ENCODE peak calls at places on chromosomes 13 and 19, in nine cellular contexts. R is body of pancreas; N is tibial artery; S is CD8-positive, alpha-beta T cell; F is AG04450; W is psoas muscle; D is kidney epithelial cell; H is CD4-positive, alpha-beta T cell; Y is K562. U is an unnamed sample. For H3K27me3, the result is how much of the 10 kb centered on the place peaks cover.

GRCh38 chr13:98482476-98483444 is 94.1 kb downstream of the STK24 start:
- DNase-seq in F (no peak), N (peak), W (peak), Y (no peak), H (no peak), R (peak), D (no peak), S (no peak), U (peak)

GRCh38 chr13:34959489-34959888 is 17.4 kb downstream of the NBEA start:
- DNase-seq in S (no peak), W (no peak), F (no peak), H (no peak), D (no peak), N (no peak), Y (no peak), R (no peak), U (no peak)

GRCh38 chr13:84362777-84363176 is 480.5 kb upstream of the SLITRK1 start:
- DNase-seq in R (no peak), N (no peak), D (no peak), F (no peak), Y (no peak), W (no peak), S (no peak), H (no peak), U (no peak)

GRCh38 chr19:4474504-4475136 is 2.5 kb downstream of the HDGFL2 start:
- DNase-seq in F (no peak), Y (peak), N (no peak), W (no peak), R (no peak), S (no peak), H (no peak), D (no peak), U (no peak)

GRCh38 chr19:5156231-5156986 is 184.2 kb downstream of the PTPRS start:
- DNase-seq in D (no peak), Y (no peak), S (no peak), R (no peak), N (peak), W (no peak), F (no peak), H (no peak), U (no peak)

GRCh38 chr19:10769533-10770491 is 51.9 kb downstream of the DNM2 start:
- DNase-seq in W (peak), F (no peak), Y (peak), N (no peak), R (peak), S (no peak), H (no peak), D (no peak), U (no peak)

GRCh38 chr19:38543807-38544568 is 73.8 kb downstream of the MAP4K1 start:
- DNase-seq in Y (peak), H (no peak), W (peak), R (peak), S (no peak), D (peak), F (peak), N (peak), U (peak)

GRCh38 chr19:6842871-6843607 is 44.3 kb upstream of the ADGRE1 start:
- DNase-seq in F (no peak), H (no peak), W (no peak), D (no peak), N (peak), Y (no peak), S (no peak), R (no peak), U (no peak)

GRCh38 chr13:70380809-70381208 is 272.6 kb upstream of the KLHL1 start:
- DNase-seq in F (no peak), W (no peak), R (no peak), D (no peak), N (no peak), Y (no peak), S (no peak), H (no peak), U (no peak)

DNA sequence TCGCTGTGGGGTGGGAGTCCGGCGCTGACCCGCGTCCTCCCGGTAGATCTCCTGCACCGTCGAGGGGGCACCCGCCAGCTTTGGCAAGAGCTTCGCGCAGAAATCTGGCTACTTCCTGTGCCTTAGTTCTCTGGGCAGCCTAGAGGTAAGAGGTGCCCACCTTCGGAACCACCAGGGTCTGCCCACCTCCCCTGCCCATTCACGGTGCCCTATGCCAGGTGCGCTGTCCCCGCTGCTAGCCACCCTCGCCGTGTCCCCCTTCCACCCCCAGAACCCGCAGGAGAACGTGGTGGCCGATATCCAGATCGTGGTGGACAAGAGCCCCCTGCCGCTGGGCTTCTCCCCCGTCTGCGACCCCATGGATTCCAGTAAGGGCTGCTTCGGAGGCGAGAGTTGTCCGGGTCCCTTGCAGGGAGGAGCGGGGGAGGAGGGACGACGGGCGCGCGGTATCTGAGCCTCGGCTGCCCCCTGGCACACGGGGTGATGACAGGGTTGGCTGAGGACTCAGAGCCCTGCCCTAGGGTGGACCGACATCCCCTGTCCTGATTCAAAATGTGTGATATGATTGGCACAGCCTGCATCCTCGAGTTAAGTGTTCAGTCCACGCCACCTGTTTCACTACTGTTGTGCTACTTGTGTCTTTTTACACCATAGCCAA is 549 bp downstream of the MVB12A start:
- DNase-seq in N (peak), R (peak), Y (peak), H (peak), S (no peak), W (peak), F (no peak), D (no peak), U (no peak)
- TF ChIP-seq CTCF in N (no peak), R (no peak), Y (no peak), H (no peak), S (no peak), W (no peak), F (peak), D (no peak), U (peak)

DNA sequence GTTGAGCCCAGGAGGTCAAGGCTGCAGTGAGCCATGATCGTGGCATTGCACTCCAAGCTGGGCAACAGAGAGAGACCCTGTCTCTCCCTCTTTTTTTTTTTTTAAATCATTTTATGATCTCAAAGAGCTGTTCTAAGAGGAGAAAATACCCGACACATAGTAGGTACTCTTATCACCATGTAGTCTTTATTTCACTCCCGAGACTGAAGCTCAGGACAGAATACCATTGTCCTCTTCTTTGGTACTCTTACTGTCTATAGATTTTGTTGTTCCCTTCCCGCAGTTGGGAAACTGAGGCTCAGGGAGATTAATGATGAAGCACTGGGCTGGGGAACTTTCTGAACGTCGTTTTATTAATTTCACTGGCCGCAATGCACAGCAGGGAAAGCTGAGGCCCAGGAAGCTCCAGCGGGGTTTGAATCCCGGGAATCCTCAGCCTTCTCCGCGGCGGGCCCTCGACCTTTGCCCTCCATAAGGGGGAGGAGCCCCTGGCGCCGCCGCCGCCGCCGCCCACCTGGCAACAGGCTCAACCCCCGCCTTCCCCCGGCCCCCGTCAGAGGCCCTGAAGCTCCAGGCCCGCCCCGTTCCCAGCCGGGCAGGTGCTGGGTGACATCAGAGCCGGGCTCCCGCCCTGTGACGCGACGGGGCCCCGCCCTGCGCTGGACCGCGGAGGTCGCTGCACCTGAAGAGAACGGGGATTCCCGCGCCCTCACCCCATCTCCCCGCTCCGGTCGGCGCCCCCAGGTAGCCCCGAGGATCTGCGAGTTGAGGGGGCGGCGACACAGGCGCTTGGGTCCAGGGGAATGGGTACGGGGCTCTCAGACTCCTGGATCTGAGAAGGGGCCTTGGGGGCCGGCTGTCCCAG is 1.6 kb downstream of the MYH14 start:
- DNase-seq in W (peak), D (no peak), S (no peak), H (no peak), R (peak), Y (peak), F (no peak), N (no peak), U (peak)
- H3K27me3 ChIP-seq in W (under half), D (under half), S (under half), H (half or more), R (under half), Y (under half), F (under half), N (under half), U (under half)

GRCh38 chr19:36330226-36330625 is 48.8 kb downstream of the ZFP14 start:
- DNase-seq in D (no peak), N (no peak), R (no peak), F (no peak), S (no peak), Y (no peak), W (no peak), H (no peak), U (no peak)

GRCh38 chr19:36331353-36332228 is 47.4 kb downstream of the ZFP14 start:
- DNase-seq in Y (peak), D (peak), H (peak), W (peak), N (peak), R (peak), S (peak), F (peak), U (peak)
- TF ChIP-seq CTCF in Y (no peak), D (no peak), H (no peak), W (peak), N (peak), R (no peak), S (no peak), F (no peak), U (no peak)

GRCh38 chr19:2680808-2681207 is 21.7 kb downstream of the GNG7 start:
- DNase-seq in F (no peak), Y (no peak), R (no peak), H (no peak), S (no peak), D (no peak), W (no peak), N (no peak), U (peak)

GRCh38 chr19:2683430-2683995 is 19.0 kb downstream of the GNG7 start:
- DNase-seq in Y (no peak), F (no peak), H (no peak), R (no peak), D (no peak), W (no peak), S (no peak), N (no peak), U (no peak)

GRCh38 chr19:2678043-2678671 is 24.3 kb downstream of the GNG7 start:
- DNase-seq in R (no peak), H (no peak), F (no peak), N (no peak), W (no peak), S (no peak), D (no peak), Y (no peak), U (peak)

GRCh38 chr19:2675892-2676291 is 26.6 kb downstream of the GNG7 start:
- DNase-seq in W (no peak), Y (no peak), N (no peak), S (no peak), D (no peak), R (no peak), F (no peak), H (no peak), U (no peak)

GRCh38 chr19:2679439-2679838 is 23.1 kb downstream of the GNG7 start:
- DNase-seq in S (no peak), Y (no peak), R (no peak), N (no peak), H (no peak), D (no peak), W (no peak), F (no peak), U (no peak)
- H3K27me3 ChIP-seq in S (under half), Y (half or more), R (under half), N (under half), H (under half), D (under half), W (under half), F (under half), U (under half)

DNA sequence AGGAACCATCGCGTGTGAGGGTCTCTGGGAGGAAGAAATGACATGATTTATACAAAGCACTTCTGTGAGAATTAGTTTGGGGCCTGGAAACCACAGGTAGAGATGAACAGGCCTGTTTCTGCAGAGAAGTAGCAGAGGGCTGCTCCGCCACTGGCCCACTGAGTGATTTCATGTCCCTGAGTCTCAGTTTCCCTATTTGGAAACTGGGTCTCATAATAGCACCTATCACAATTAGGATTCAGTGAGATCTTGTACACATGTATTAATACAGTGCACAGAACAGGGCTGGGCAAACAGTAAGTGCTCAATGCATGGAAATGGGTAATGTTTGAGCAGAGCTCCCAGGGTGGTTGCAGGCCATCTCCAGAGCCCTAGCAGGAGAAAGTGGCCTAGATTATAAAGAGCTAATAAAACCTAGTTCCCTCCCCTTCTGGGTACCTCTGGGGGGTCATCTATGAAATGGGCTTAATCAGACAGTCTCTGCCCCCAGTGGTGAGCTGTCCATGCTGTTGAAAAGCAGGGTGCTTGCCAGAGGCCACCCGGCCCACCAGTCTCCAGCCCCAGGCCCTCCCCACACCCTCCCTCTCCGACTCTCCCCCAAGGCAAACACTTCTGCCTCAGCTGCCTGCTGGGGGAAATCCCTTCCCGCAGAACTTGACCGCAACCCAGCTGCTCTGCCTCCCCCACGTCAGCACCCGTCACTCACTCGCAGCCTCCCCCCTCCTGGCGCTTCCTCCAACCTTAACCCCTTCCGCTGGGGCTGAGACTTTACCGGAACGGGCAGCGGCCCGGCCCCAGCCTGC is 4.5 kb downstream of the BCL3 start:
- DNase-seq in Y (peak), W (peak), R (peak), N (peak), F (peak), D (peak), H (peak), S (peak), U (peak)
- TF ChIP-seq CTCF in Y (no peak), W (no peak), R (no peak), N (no peak), F (no peak), D (peak), H (no peak), S (no peak), U (no peak)

GRCh38 chr19:2287585-2287984 is 5.6 kb upstream of the PEAK3 start:
- DNase-seq in S (no peak), R (no peak), H (no peak), F (no peak), D (no peak), W (no peak), Y (no peak), N (no peak), U (no peak)

GRCh38 chr19:2289714-2290435 is 7.9 kb upstream of the PEAK3 start:
- DNase-seq in H (peak), F (no peak), R (no peak), N (no peak), S (peak), W (peak), D (no peak), Y (peak), U (peak)

GRCh38 chr19:2288010-2288742 is 6.2 kb upstream of the PEAK3 start:
- DNase-seq in N (no peak), W (no peak), S (no peak), F (no peak), D (no peak), Y (no peak), R (no peak), H (no peak), U (no peak)

GRCh38 chr19:2290441-2291184 is 8.6 kb upstream of the PEAK3 start:
- DNase-seq in Y (no peak), S (no peak), W (no peak), R (no peak), N (no peak), D (no peak), H (no peak), F (no peak), U (peak)

GRCh38 chr19:2288743-2289713 is 7.1 kb upstream of the PEAK3 start:
- DNase-seq in W (no peak), R (no peak), S (no peak), Y (no peak), N (no peak), H (no peak), D (no peak), F (no peak), U (peak)
- H3K27me3 ChIP-seq in W (under half), R (under half), S (under half), Y (under half), N (under half), H (under half), D (half or more), F (under half), U (under half)

DNA sequence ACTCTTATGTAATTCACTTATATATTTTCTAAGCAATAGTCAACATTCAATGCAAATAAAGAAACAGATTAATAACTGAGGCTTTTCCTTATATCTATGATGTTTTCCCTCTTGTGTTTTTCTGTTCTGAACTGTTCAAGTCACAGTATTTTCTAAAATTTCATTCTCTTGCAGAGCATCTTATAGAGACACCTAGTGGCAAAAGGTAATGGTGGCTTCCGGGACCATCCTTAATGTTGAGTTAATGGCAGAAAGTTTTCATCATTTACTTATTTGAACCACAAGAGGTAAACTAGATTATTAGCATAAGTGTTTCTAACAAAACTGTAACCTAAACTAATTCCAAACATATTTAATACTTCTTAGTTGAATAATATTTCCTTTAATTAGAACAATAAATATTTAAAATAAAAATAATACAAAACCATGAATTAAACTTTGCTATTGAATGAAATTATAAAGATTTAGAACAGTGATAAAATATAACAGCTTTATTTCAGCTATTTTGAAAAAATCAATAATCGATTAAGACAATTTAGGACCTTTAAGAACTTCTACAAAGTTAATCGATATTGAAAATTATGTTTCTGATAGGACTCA is 1.7 kb upstream of the SLITRK5 start:
- DNase-seq in F (no peak), S (no peak), N (no peak), Y (no peak), H (no peak), W (no peak), D (no peak), R (no peak), U (no peak)
- TF ChIP-seq CTCF in F (peak), S (no peak), N (no peak), Y (no peak), H (no peak), W (no peak), D (peak), R (peak), U (peak)

GRCh38 chr19:55437410-55437809 is 5.7 kb downstream of the SHISA7 start:
- DNase-seq in Y (peak), D (no peak), N (no peak), R (peak), S (no peak), H (no peak), W (peak), F (no peak), U (no peak)
- H3K27me3 ChIP-seq in Y (under half), D (half or more), N (under half), R (under half), S (under half), H (half or more), W (half or more), F (under half), U (under half)

GRCh38 chr13:76822691-76823267 is 63.4 kb downstream of the KCTD12 start:
- DNase-seq in N (no peak), F (no peak), H (no peak), D (no peak), S (no peak), Y (no peak), R (no peak), W (no peak), U (peak)
- TF ChIP-seq CTCF in N (peak), F (peak), H (no peak), D (peak), S (no peak), Y (no peak), R (no peak), W (no peak), U (peak)

U was measured in GM06990.